ENCODE peak calls at places on chromosomes 6 and 20, in ten cellular contexts. J is ascending aorta, N is spleen, Y is pancreas, E is body of pancreas, Z is cardiac muscle cell, B is neural progenitor cell, U is psoas muscle, K is IMR-90, W is SK-N-SH. M is an unnamed sample.

GRCh38 chr20:11229772-11230171 is 556.0 kb upstream of the JAG1 start:
- DNase-seq in Z (peak; percentile 98), J (peak; percentile 91), W (no peak), B (peak; percentile 37), N (no peak), K (peak; percentile 99), Y (peak; percentile 22), U (peak; percentile 48), E (peak; percentile 61), M (no peak)

GRCh38 chr6:81996414-81996813 is 243.9 kb upstream of the TENT5A start:
- DNase-seq in W (no peak), J (no peak), B (no peak), Z (peak; percentile 63), K (peak; percentile 85), U (no peak), N (no peak), E (no peak), Y (no peak), M (no peak)

GRCh38 chr6:16921399-16922110 is 160.3 kb upstream of the ATXN1 start:
- DNase-seq in U (no peak), J (no peak), B (no peak), N (no peak), W (no peak), E (no peak), K (peak; percentile 97), Y (no peak), Z (no peak), M (no peak)

GRCh38 chr6:38302081-38302480 is 337.6 kb downstream of the BTBD9 start:
- DNase-seq in B (no peak), U (no peak), E (no peak), Z (no peak), J (no peak), N (no peak), K (peak; percentile 58), Y (no peak), W (no peak), M (no peak)

GRCh38 chr6:162973141-162973872 is 245.5 kb downstream of the PACRG start:
- DNase-seq in J (no peak), K (no peak), W (no peak), Y (no peak), E (no peak), Z (no peak), N (no peak), U (peak; percentile 48), B (peak; percentile 7), M (no peak)

GRCh38 chr6:27592481-27593199 is 119.7 kb upstream of the ZNF184 start:
- DNase-seq in B (peak; percentile 76), U (no peak), Z (peak; percentile 74), W (no peak), E (no peak), K (peak; percentile 90), N (no peak), Y (no peak), J (no peak), M (no peak)

GRCh38 chr6:24690561-24690960 is 23.7 kb downstream of the ACOT13 start:
- DNase-seq in W (no peak), J (no peak), N (no peak), B (no peak), U (no peak), Z (no peak), E (no peak), Y (no peak), K (no peak), M (no peak)

GRCh38 chr6:140777780-140778179 is 1354.9 kb upstream of the GJE1 start:
- DNase-seq in Y (no peak), J (no peak), N (no peak), W (no peak), B (no peak), E (no peak), U (no peak), Z (no peak), K (no peak), M (no peak)

GRCh38 chr20:18496042-18496441 is 983 bp downstream of the RBBP9 start:
- DNase-seq in Z (peak; percentile 13), U (no peak), N (no peak), K (no peak), E (no peak), B (peak; percentile 21), Y (no peak), J (no peak), W (peak; percentile 47), M (no peak)

DNA sequence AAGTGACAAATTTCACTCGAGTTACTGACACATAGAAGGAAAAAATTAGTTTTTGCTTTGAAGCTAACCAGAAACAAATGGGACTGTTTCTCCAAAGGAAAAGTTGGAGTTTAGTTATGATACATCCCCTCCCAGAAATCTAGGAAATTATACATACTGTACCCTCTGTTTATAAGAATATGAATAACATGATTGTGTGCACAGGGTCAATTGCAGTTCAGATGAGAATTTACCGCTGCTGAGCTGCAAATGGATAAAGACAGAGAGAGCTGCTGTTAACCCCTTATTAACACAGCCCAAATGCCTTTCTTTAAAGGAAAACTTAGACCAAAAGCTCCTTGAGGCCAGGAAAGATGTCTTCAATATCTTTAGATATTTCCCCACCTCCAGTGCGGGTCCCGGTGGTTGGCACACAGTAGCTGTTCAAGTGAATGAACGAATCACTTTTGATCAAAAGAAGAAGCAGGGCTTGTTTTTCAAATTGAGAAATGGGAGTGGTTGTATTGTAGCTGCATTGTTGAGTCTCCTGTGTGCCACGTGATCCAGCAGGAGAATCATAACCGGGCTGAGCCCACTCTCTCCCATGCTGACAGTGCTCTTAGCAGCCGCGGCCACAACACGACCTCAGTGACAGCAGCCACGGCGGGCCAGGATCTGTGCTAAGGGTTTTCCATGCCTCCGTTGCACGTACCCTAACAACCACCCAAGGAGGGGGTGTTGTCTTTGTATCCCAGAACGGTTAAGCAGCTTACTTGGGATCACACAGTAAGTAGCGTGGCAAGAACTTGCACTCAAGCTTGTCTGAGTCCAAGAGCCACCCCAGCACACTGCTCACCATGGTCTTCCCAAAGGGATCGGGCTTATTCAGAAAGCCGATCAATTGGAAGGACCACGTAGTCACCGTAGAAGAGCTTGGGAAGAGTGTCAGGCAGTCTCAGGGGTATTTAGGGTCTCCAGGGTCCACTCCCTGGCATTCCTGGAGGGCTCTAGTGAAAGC is 53.5 kb upstream of the BMP6 start:
- DNase-seq in E (no peak), Z (peak; percentile 10), J (no peak), B (no peak), K (peak; percentile 13), U (no peak), N (peak; percentile 44), Y (no peak), W (no peak), M (no peak)
- H3K4me3 ChIP-seq in E (no peak overlapping the region), Z (no peak overlapping the region), J (no peak overlapping the region), B (peak overlapping the region; percentile 32), K (no peak overlapping the region), U (no peak overlapping the region), N (no peak overlapping the region), Y (no peak overlapping the region), W (no peak overlapping the region), M (no peak overlapping the region)

DNA sequence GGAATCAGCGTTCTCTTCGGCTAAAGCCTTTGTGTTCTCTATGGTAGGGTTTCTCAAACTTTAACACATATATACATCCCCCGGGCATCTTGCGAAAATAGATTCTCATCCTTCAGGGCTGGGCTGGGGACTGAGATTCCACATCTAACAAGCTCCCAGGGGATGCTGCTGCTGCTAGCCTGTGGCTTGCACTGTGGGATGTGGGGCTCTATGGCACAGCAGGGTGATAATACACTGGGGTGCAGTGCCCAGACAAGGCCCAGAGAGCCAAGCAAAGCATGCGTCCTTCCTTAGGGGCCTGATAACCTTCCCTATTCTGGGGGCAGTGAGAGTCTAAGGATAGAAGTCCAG is 102.0 kb downstream of the LAMP5 start:
- DNase-seq in J (no peak), Z (no peak), U (no peak), N (no peak), B (no peak), E (no peak), Y (no peak), K (no peak), W (no peak), M (no peak)
- H3K4me1 ChIP-seq in J (no peaks in the 10 kb centered on the region), Z (no peaks in the 10 kb centered on the region), U (no peaks in the 10 kb centered on the region), N (no peaks in the 10 kb centered on the region), B (no peaks in the 10 kb centered on the region), E (peaks cover 11% of the 10 kb centered on the region), Y (no peaks in the 10 kb centered on the region), K (no peaks in the 10 kb centered on the region), W (peaks cover 8% of the 10 kb centered on the region), M (no peaks in the 10 kb centered on the region)

DNA sequence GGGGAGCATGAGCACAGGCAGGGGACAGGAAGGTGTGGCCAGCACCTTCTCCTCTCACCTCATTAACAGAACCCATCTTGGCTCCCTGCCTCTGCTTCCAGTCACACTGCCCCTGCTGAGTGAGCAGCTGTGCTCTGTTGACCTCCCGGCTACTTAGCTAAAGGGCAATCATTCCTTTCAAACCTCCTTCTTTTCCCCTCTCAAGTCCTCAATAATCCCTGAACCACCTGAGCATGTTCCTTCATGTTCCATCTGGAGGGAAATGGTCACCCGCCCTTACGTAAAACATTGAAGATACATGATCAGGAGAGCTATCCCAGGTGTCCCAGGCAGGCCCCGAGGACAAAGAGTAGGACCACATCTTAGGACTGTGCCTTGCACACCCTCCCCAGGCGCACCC is 21.7 kb upstream of the MRPS10 start:
- DNase-seq in K (no peak), J (no peak), B (no peak), U (no peak), W (no peak), N (no peak), Y (no peak), Z (no peak), E (no peak), M (no peak)
- H3K27ac ChIP-seq in K (peak overlapping the region; percentile 10), J (no peak overlapping the region), B (peak overlapping the region; percentile 31), U (no peak overlapping the region), W (no peak overlapping the region), N (no peak overlapping the region), Y (no peak overlapping the region), Z (no peak overlapping the region), E (no peak overlapping the region), M (no peak overlapping the region)

GRCh38 chr6:63805808-63806572 is 170.4 kb downstream of the PHF3 start:
- DNase-seq in Y (no peak), W (peak; percentile 4), J (no peak), B (peak; percentile 8), U (no peak), E (peak; percentile 51), N (no peak), Z (peak; percentile 83), K (peak; percentile 95), M (no peak)

GRCh38 chr6:63805345-63805744 is 169.7 kb downstream of the PHF3 start:
- DNase-seq in B (no peak), W (no peak), K (no peak), U (no peak), Y (no peak), N (no peak), Z (no peak), J (no peak), E (no peak), M (no peak)

GRCh38 chr6:63808576-63808975 is 173.0 kb downstream of the PHF3 start:
- DNase-seq in Y (no peak), Z (no peak), N (no peak), E (no peak), J (no peak), U (no peak), B (no peak), W (no peak), K (no peak), M (no peak)

GRCh38 chr6:63806573-63806913 is 170.9 kb downstream of the PHF3 start:
- DNase-seq in N (no peak), K (no peak), Z (no peak), E (peak; percentile 6), B (no peak), J (no peak), U (no peak), Y (no peak), W (no peak), M (no peak)

DNA sequence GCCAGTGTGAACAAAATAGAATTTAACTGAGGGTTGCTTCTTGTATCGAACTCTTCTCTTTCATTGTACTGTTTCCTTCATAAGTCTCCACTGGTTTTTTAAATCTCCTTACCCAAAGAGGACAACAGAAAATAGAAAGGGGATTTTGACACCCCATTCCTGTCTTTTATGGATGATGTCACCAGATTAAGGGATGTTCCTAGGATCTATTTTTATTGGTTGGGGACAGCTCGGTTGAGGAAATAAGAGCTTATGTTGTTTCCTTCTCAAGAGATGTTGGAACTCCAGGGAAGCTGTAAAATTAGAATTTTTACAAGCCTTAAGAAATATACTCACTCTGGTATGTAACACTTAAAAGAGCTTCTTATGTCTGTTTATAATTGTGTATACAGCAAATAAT is 171.5 kb downstream of the PHF3 start:
- DNase-seq in W (no peak), Y (no peak), K (no peak), N (no peak), Z (no peak), B (no peak), U (no peak), J (no peak), E (no peak), M (no peak)
- H3K4me3 ChIP-seq in W (no peak overlapping the region), Y (no peak overlapping the region), K (no peak overlapping the region), N (no peak overlapping the region), Z (no peak overlapping the region), B (no peak overlapping the region), U (no peak overlapping the region), J (no peak overlapping the region), E (no peak overlapping the region), M (no peak overlapping the region)